ENCODE peak calls at places on chromosomes 5 and 9, in seven cellular contexts. L, D, X, I, C, O and Y are unnamed samples.

GRCh38 chr5:103774736-103775135 is 212.1 kb upstream of the NUDT12 start:
- DNase-seq in O (no peak), L (no peak), I (no peak), X (no peak), D (no peak), C (no peak), Y (no peak)

GRCh38 chr9:6171667-6172066 is 43.9 kb upstream of the IL33 start:
- DNase-seq in I (no peak), O (no peak), C (no peak), X (no peak), D (no peak), L (no peak), Y (no peak)

GRCh38 chr5:4765411-4765810 is 374.7 kb upstream of the ADAMTS16 start:
- DNase-seq in X (no peak), I (no peak), C (no peak), L (no peak), D (no peak), O (no peak), Y (no peak)

GRCh38 chr9:107438211-107439030 is 51.1 kb downstream of the KLF4 start:
- DNase-seq in C (no peak), I (no peak), X (no peak), O (no peak), D (no peak), L (no peak), Y (no peak)

GRCh38 chr9:124437086-124437485 is 13.2 kb upstream of the ADGRD2 start:
- DNase-seq in I (peak; percentile 28), D (no peak), O (no peak), X (no peak), L (no peak), C (no peak), Y (no peak)

GRCh38 chr9:124010665-124011321 is 775 bp upstream of the LHX2 start:
- DNase-seq in D (no peak), L (no peak), O (no peak), I (peak; percentile 69), X (no peak), C (peak; percentile 10), Y (no peak)

GRCh38 chr5:53118879-53119278 is 9.3 kb upstream of the MOCS2 start:
- DNase-seq in D (no peak), I (no peak), O (no peak), X (no peak), C (no peak), L (no peak), Y (no peak)

GRCh38 chr5:75668988-75669760 is 48.1 kb downstream of the POC5 start:
- DNase-seq in X (no peak), I (peak; percentile 79), D (peak; percentile 48), C (no peak), L (peak; percentile 57), O (peak; percentile 78), Y (no peak)

GRCh38 chr9:125538092-125538473 is 168.9 kb downstream of the MAPKAP1 start:
- DNase-seq in X (no peak), C (no peak), O (peak; percentile 70), D (no peak), I (no peak), L (no peak), Y (no peak)

GRCh38 chr9:107388890-107389289 is 100.7 kb downstream of the KLF4 start:
- DNase-seq in C (no peak), I (no peak), D (no peak), L (no peak), X (no peak), O (no peak), Y (no peak)

GRCh38 chr9:107480386-107480789 is 9.2 kb downstream of the KLF4 start:
- DNase-seq in O (peak; percentile 31), X (peak; percentile 57), D (no peak), C (peak; percentile 66), L (no peak), I (no peak), Y (no peak)

GRCh38 chr9:107548298-107549142 is 59.0 kb upstream of the KLF4 start:
- DNase-seq in O (no peak), D (no peak), C (no peak), L (no peak), X (peak; percentile 66), I (no peak), Y (no peak)

GRCh38 chr9:136721339-136722092 is 9.1 kb downstream of the DIPK1B start:
- DNase-seq in X (no peak), I (peak; percentile 76), D (no peak), L (no peak), O (no peak), C (no peak), Y (no peak)

GRCh38 chr5:52807723-52808122 is 20.0 kb downstream of the ITGA1 start:
- DNase-seq in D (no peak), C (no peak), L (no peak), X (no peak), I (no peak), O (no peak), Y (no peak)

GRCh38 chr5:174793684-174794328 is 69.4 kb downstream of the MSX2 start:
- DNase-seq in I (peak; percentile 81), O (peak; percentile 54), C (peak; percentile 76), L (peak; percentile 22), D (no peak), X (peak; percentile 55), Y (peak; percentile 63)

GRCh38 chr9:14690986-14691730 is 2.1 kb downstream of the ZDHHC21 start:
- DNase-seq in O (no peak), D (no peak), I (no peak), X (no peak), C (no peak), L (no peak), Y (no peak)

GRCh38 chr9:21579209-21579608 is 97.1 kb upstream of the IFNE start:
- DNase-seq in O (no peak), D (no peak), L (peak; percentile 45), X (no peak), I (no peak), C (no peak), Y (no peak)

GRCh38 chr9:33127881-33128280 is 39.3 kb downstream of the B4GALT1 start:
- DNase-seq in X (no peak), I (peak; percentile 50), L (no peak), O (no peak), C (no peak), D (peak; percentile 9), Y (no peak)

GRCh38 chr9:78363221-78363620 is 66.3 kb downstream of the PSAT1 start:
- DNase-seq in I (no peak), O (peak; percentile 12), X (no peak), L (no peak), D (no peak), C (no peak), Y (no peak)

GRCh38 chr9:133430244-133430643 is 8.1 kb downstream of the ADAMTS13 start:
- DNase-seq in C (no peak), D (no peak), X (no peak), L (no peak), I (no peak), O (no peak), Y (no peak)

GRCh38 chr9:76905984-76906861 is at the start of gene PRUNE2:
- DNase-seq in X (no peak), I (no peak), L (no peak), C (peak; percentile 89), O (peak; percentile 82), D (no peak), Y (peak; percentile 93)

GRCh38 chr9:95037789-95038521 is 279.6 kb downstream of the FANCC start:
- DNase-seq in I (no peak), X (no peak), O (no peak), D (no peak), C (no peak), L (no peak), Y (no peak)

GRCh38 chr5:173625686-173626500 is 9.4 kb upstream of the BOD1 start:
- DNase-seq in L (no peak), I (no peak), D (peak; percentile 48), C (no peak), X (no peak), O (no peak), Y (no peak)
- TF ChIP-seq CTCF in L (no peak), I (peak; percentile 10), D (peak; percentile 40), C (no peak), X (no peak), O (no peak), Y (no peak)

GRCh38 chr5:15290953-15291352 is 209.0 kb upstream of the FBXL7 start:
- DNase-seq in I (no peak), C (no peak), D (no peak), O (no peak), X (no peak), L (no peak), Y (no peak)

GRCh38 chr5:15285901-15286583 is 213.9 kb upstream of the FBXL7 start:
- DNase-seq in L (no peak), D (no peak), C (no peak), I (no peak), O (peak; percentile 15), X (no peak), Y (no peak)

GRCh38 chr5:15286659-15287058 is 213.3 kb upstream of the FBXL7 start:
- DNase-seq in L (no peak), C (no peak), D (no peak), O (no peak), X (no peak), I (no peak), Y (no peak)
- TF ChIP-seq CTCF in L (no peak), C (peak; percentile 32), D (no peak), O (no peak), X (peak; percentile 24), I (no peak), Y (peak; percentile 42)

DNA sequence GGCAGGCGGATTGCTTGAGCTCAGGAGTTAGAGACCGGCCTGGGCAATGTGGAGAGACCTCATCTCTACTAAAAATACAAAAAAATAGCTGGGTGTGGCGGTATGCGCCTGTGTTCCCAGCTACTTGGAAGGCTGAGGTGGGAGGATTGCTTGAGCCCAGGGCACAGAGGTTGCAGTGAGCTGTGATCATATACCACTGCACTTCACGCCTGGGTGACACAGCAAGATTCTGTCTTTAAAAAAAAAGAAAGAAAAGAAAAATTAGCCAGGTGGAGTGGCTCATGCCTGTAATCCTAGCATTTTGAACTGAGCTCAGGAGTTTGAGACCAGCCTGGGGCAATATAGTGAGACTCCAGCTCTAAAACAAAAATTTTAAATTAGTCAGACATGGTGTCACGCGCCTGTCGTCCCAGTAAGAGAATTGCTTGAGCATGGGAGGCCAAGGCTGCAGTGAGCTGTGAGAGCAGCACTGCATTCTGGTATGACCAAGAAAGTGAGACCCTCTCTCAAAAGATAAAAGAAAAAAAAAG is 18.0 kb downstream of the PLAA start:
- DNase-seq in O (no peak), C (no peak), X (no peak), L (no peak), D (no peak), I (no peak), Y (no peak)
- TF ChIP-seq CTCF in O (no peak), C (no peak), X (no peak), L (no peak), D (no peak), I (no peak), Y (no peak)

DNA sequence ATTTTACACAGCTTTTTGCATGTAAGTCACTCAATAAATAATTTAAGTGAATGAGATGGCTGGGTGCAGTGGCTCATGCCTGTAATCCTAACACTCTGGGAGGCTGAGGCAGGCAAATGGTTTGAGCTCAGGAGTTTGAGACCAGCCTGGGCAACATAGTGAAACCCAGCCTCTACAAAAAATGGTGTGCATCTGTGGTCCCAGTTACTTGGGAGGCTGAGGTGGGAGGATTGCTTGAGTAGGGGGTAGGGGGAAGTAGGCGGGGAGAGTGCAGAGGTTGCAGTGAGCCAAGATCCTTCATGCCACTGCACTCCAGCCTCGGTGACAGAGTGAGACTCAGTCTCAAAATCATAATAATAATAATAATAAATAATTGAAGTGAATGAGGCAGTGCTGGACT is 10.2 kb downstream of the KLF9 start:
- DNase-seq in I (no peak), C (no peak), L (no peak), X (no peak), O (no peak), D (no peak), Y (no peak)
- TF ChIP-seq CTCF in I (no peak), C (no peak), L (no peak), X (no peak), O (no peak), D (no peak), Y (no peak)